ENCODE peak calls at places on chromosomes 12 and 14, in six cellular contexts. N is foreskin fibroblast, O is pons, V is C1 segment of cervical spinal cord, Y is NCI-H510A, G is ELF-1. L is an unnamed sample.

GRCh38 chr14:69090187-69090789 is 62.6 kb downstream of the DCAF5 start:
- DNase-seq in O (no peak), N (no peak), Y (no peak), G (no peak), V (no peak), L (no peak)

GRCh38 chr12:26246483-26247164 is 51.3 kb downstream of the SSPN start:
- DNase-seq in V (no peak), O (no peak), G (no peak), N (no peak), Y (no peak), L (no peak)

GRCh38 chr12:121590476-121591143 is 9.8 kb upstream of the KDM2B start:
- DNase-seq in G (peak; percentile 71), Y (no peak), N (peak; percentile 61), V (no peak), O (no peak), L (no peak)

GRCh38 chr12:3789838-3790237 is 36.9 kb upstream of the CRACR2A start:
- DNase-seq in G (no peak), Y (no peak), N (no peak), O (no peak), V (no peak), L (no peak)

GRCh38 chr12:16389594-16389993 is 42.1 kb downstream of the MGST1 start:
- DNase-seq in G (no peak), O (peak; percentile 13), V (no peak), Y (no peak), N (peak; percentile 67), L (no peak)

GRCh38 chr12:68020699-68021098 is 31.5 kb downstream of the IFNG-AS1 start:
- DNase-seq in V (no peak), Y (no peak), G (no peak), O (no peak), N (no peak), L (no peak)

GRCh38 chr12:46088040-46088439 is 97.7 kb upstream of the SCAF11 start:
- DNase-seq in G (no peak), N (no peak), V (no peak), O (no peak), Y (no peak), L (no peak)

GRCh38 chr14:22002860-22003284 is 329.3 kb upstream of the OR4E1 start:
- DNase-seq in N (no peak), G (no peak), O (peak; percentile 7), V (no peak), Y (no peak), L (no peak)

GRCh38 chr14:52906141-52906601 is 44.7 kb downstream of the FERMT2 start:
- DNase-seq in O (no peak), V (no peak), Y (no peak), G (no peak), N (peak; percentile 80), L (no peak)

GRCh38 chr12:92129609-92130008 is 16.0 kb downstream of the BTG1 start:
- DNase-seq in V (no peak), O (no peak), Y (no peak), N (no peak), G (no peak), L (no peak)

GRCh38 chr12:96502477-96502876 is 13.1 kb downstream of the CFAP54 start:
- DNase-seq in O (no peak), G (no peak), N (no peak), V (no peak), Y (no peak), L (no peak)

GRCh38 chr14:32457213-32457920 is 128.3 kb downstream of the AKAP6 start:
- DNase-seq in V (no peak), N (no peak), G (peak; percentile 46), O (no peak), Y (no peak), L (no peak)

GRCh38 chr12:81758421-81759214 is 532 bp downstream of the PPFIA2 start:
- DNase-seq in G (peak; percentile 41), V (no peak), Y (peak; percentile 21), O (peak; percentile 39), N (no peak), L (peak; percentile 78)

GRCh38 chr12:122505419-122506051 is 4.8 kb upstream of the ZCCHC8 start:
- DNase-seq in V (no peak), O (no peak), G (no peak), N (no peak), Y (no peak), L (no peak)

GRCh38 chr14:104700747-104701215 is 11.4 kb downstream of the INF2 start:
- DNase-seq in V (no peak), Y (no peak), N (no peak), O (no peak), G (no peak), L (no peak)

GRCh38 chr12:10136637-10137205 is 6.7 kb upstream of the CLEC7A start:
- DNase-seq in V (no peak), G (no peak), N (no peak), O (no peak), Y (no peak), L (no peak)

L was measured in anterior cingulate cortex.